ENCODE peak calls at places on chromosomes 3 and 15, in eight cellular contexts. H, U, L, W, S, T, V and E are unnamed samples. For H3K27me3, the result is how much of the 10 kb centered on the place peaks cover.

GRCh38 chr3:183553263-183554026 is 2.1 kb downstream of the KLHL6 start:
- DNase-seq in U (no peak), L (no peak), S (peak), W (no peak), V (no peak), H (no peak), T (no peak), E (no peak)

GRCh38 chr3:105868745-105869530 is at the start of gene CBLB:
- DNase-seq in U (peak), T (peak), S (peak), V (peak), W (peak), L (peak), H (peak), E (peak)

GRCh38 chr3:47024932-47025331 is 45.5 kb downstream of the NBEAL2 start:
- DNase-seq in S (no peak), L (no peak), U (no peak), H (no peak), W (peak), T (no peak), V (no peak), E (peak)

GRCh38 chr15:80275946-80276345 is 23.9 kb upstream of the CTXND1 start:
- DNase-seq in L (no peak), V (no peak), S (no peak), H (no peak), W (peak), T (no peak), U (no peak), E (no peak)

GRCh38 chr3:45567730-45568172 is 26.8 kb upstream of the LIMD1 start:
- DNase-seq in U (peak), L (no peak), T (no peak), H (no peak), S (peak), V (no peak), W (no peak), E (peak)

GRCh38 chr3:194205675-194206133 is 69.8 kb downstream of the HES1 start:
- DNase-seq in U (no peak), L (no peak), W (peak), T (no peak), V (peak), S (no peak), H (peak), E (peak)

GRCh38 chr3:49357466-49358216 is 512 bp downstream of the GPX1 start:
- DNase-seq in U (peak), W (peak), S (peak), V (peak), T (peak), H (peak), L (peak), E (peak)

GRCh38 chr3:172787746-172788145 is 37.2 kb downstream of the ECT2 start:
- DNase-seq in L (no peak), W (peak), V (no peak), U (no peak), T (no peak), H (no peak), S (no peak), E (no peak)

GRCh38 chr3:68088216-68088615 is 433.8 kb upstream of the SUCLG2 start:
- DNase-seq in T (no peak), S (no peak), H (no peak), V (no peak), L (no peak), U (no peak), W (no peak), E (no peak)

GRCh38 chr3:39414421-39414907 is 7.9 kb downstream of the RPSA start:
- DNase-seq in T (no peak), S (no peak), H (no peak), W (no peak), V (no peak), U (peak), L (no peak), E (peak)

GRCh38 chr15:85646538-85647091 is 148.1 kb downstream of the KLHL25 start:
- DNase-seq in S (no peak), U (no peak), T (no peak), V (no peak), H (no peak), W (peak), L (no peak), E (no peak)

GRCh38 chr3:74302274-74302673 is 312.2 kb downstream of the CNTN3 start:
- DNase-seq in T (no peak), H (no peak), W (no peak), V (no peak), S (no peak), L (no peak), U (no peak), E (no peak)

GRCh38 chr15:76336254-76337046 is at the start of gene ISL2:
- DNase-seq in W (peak), V (no peak), L (peak), U (no peak), S (peak), T (peak), H (peak), E (peak)

GRCh38 chr3:195522254-195523023 is 20.7 kb downstream of the PPP1R2 start:
- DNase-seq in L (no peak), W (no peak), T (no peak), S (no peak), H (peak), V (peak), U (no peak), E (no peak)

GRCh38 chr3:170780471-170780870 is 89.5 kb downstream of the RPL22L1 start:
- DNase-seq in L (no peak), T (no peak), H (no peak), S (no peak), U (no peak), V (no peak), W (no peak), E (no peak)

GRCh38 chr3:148006508-148006907 is 597.3 kb downstream of the ZIC1 start:
- DNase-seq in T (no peak), U (no peak), H (peak), V (no peak), W (peak), L (no peak), S (no peak), E (peak)

GRCh38 chr3:138668107-138668506 is 59.5 kb downstream of the FAIM start:
- DNase-seq in V (no peak), T (no peak), W (no peak), L (no peak), U (no peak), S (no peak), H (no peak), E (no peak)

GRCh38 chr3:175308105-175308504 is 449.0 kb downstream of the NAALADL2 start:
- DNase-seq in V (no peak), W (no peak), H (no peak), L (no peak), U (no peak), S (no peak), T (no peak), E (no peak)

GRCh38 chr3:52770581-52771333 is at the start of gene NEK4:
- DNase-seq in L (peak), S (peak), W (peak), V (peak), H (peak), U (peak), T (peak), E (peak)
- TF ChIP-seq CTCF in L (no peak), S (no peak), W (no peak), V (no peak), H (no peak), U (no peak), T (no peak), E (peak)

GRCh38 chr3:152317184-152317583 is 48.5 kb downstream of the MBNL1 start:
- DNase-seq in S (no peak), U (no peak), W (no peak), L (no peak), H (no peak), T (no peak), V (peak), E (no peak)

GRCh38 chr3:152320201-152320617 is 51.5 kb downstream of the MBNL1 start:
- DNase-seq in S (no peak), W (peak), T (no peak), H (no peak), U (no peak), L (no peak), V (no peak), E (no peak)

GRCh38 chr3:152319256-152319655 is 50.5 kb downstream of the MBNL1 start:
- DNase-seq in W (peak), S (no peak), V (peak), L (no peak), H (no peak), T (no peak), U (no peak), E (no peak)

GRCh38 chr3:152317956-152318355 is 49.2 kb downstream of the MBNL1 start:
- DNase-seq in S (no peak), U (no peak), T (no peak), V (no peak), H (no peak), W (peak), L (no peak), E (no peak)

DNA sequence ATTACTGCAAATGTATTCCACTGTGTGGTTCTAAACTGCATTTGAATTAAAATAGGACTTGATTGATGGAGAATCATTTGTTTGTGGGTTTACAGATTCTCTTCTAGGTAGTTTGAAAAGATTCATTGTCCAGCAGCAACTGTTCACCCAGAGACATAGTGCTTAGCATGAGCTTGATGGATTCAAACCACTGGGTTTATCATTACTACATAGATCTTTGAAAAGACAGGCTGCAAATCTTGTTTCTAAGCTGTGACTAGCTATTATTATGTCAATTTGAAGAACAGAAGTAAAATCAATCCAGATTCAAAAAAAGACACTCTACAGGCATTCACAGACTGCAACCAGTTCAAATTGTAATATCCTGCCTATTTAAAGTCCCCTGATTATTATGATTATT is 49.8 kb downstream of the MBNL1 start:
- DNase-seq in V (peak), H (no peak), W (no peak), L (no peak), S (no peak), T (no peak), U (no peak), E (no peak)
- H3K27me3 ChIP-seq in V (under half), H (under half), W (under half), L (under half), S (under half), T (under half), U (under half), E (under half)

GRCh38 chr3:83457516-83457915 is 1501.3 kb upstream of the CADM2 start:
- DNase-seq in U (no peak), T (no peak), V (no peak), L (no peak), H (no peak), S (no peak), W (peak), E (no peak)

GRCh38 chr3:83454353-83454752 is 1504.4 kb upstream of the CADM2 start:
- DNase-seq in L (no peak), V (no peak), T (no peak), U (no peak), W (no peak), S (no peak), H (no peak), E (peak)

DNA sequence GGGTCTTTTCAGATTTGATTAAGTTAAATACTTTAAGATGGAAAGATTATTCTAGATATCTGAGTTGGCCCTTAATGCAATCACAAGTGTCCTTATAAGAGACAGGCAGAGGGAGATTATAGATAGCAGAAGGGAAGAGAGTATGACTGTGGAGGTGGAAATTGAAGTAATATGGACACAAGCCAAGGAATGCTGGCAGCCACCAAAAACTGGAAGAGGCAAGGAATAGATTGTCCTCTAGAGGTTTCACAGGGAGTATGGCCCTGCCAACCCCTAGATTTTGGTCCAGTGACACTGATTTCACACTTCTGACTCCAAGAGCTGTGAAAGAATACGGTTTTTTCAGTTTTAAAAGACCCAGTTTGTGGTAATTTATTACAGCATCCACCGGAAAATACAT is 1498.7 kb upstream of the CADM2 start:
- DNase-seq in W (peak), S (no peak), U (peak), V (no peak), H (no peak), L (no peak), T (no peak), E (no peak)
- H3K27ac ChIP-seq in W (no peak), S (no peak), U (no peak), V (no peak), H (no peak), L (no peak), T (no peak), E (no peak)

GRCh38 chr3:61631108-61631769 is 69.9 kb downstream of the PTPRG start:
- DNase-seq in T (no peak), U (no peak), W (no peak), V (no peak), H (no peak), L (no peak), S (no peak), E (no peak)
- TF ChIP-seq CTCF in T (no peak), U (no peak), W (no peak), V (no peak), H (peak), L (no peak), S (no peak), E (peak)

GRCh38 chr3:126181398-126181725 is 976 bp upstream of the ALDH1L1 start:
- DNase-seq in U (peak), L (no peak), W (no peak), T (no peak), H (peak), V (peak), S (no peak), E (no peak)

GRCh38 chr3:126184465-126185000 is 4.1 kb upstream of the ALDH1L1 start:
- DNase-seq in V (no peak), W (no peak), S (no peak), H (no peak), L (no peak), T (no peak), U (no peak), E (no peak)

GRCh38 chr3:126179825-126180476 is 435 bp downstream of the ALDH1L1 start:
- DNase-seq in H (peak), T (no peak), V (peak), W (no peak), U (peak), S (no peak), L (peak), E (peak)

GRCh38 chr3:126186271-126186670 is 5.9 kb upstream of the ALDH1L1 start:
- DNase-seq in U (no peak), V (no peak), S (no peak), T (no peak), H (no peak), L (no peak), W (no peak), E (no peak)

GRCh38 chr3:126180477-126181397 is at the start of gene ALDH1L1:
- DNase-seq in S (peak), V (peak), T (peak), H (peak), L (peak), U (peak), W (peak), E (peak)
- H3K27me3 ChIP-seq in S (under half), V (under half), T (under half), H (under half), L (under half), U (under half), W (under half), E (half or more)

DNA sequence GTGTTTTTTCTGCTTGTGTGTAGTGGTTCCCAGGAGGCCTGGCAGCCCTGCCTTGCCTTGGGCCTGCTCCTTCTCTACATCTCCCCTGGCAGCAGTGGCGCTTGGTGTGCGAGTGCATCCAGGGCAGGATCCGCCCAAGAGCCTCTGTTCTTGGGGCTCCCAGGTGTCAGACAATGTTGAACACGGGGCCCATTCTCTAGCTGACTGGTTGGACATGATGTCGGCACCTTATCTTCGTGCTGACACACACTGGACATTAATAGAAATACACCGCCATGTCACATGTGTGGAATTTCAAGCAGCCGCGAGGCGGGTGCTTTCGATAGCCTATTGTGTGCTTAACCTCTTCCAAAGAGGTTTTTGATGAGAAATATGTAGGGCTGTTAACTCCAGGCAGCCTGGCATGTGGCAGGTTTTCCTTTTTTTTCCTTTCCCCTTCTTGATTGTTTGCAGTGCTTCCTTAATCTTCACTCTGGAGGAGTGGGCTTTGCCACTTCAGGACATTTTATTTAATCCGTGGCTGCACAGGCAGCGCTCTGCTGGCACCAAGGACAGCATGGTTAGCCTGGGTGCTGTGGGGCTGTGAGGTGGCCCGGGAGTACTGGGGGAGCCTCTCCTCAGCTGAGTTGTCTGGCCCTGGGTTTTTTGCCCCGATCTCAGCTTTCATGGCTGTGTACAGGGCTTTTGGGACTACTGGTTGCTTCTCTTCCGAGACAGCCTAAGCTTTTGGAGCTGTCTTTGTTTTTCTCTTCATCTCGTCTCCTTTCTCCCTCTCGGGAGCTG is 42.5 kb downstream of the CHCHD6 start:
- DNase-seq in H (no peak), T (peak), S (no peak), V (no peak), L (no peak), U (peak), W (peak), E (peak)
- H3K27ac ChIP-seq in H (no peak), T (peak), S (no peak), V (no peak), L (peak), U (peak), W (no peak), E (no peak)

GRCh38 chr15:66481107-66481856 is 16.3 kb downstream of the SNAPC5 start:
- DNase-seq in T (no peak), H (no peak), V (peak), L (no peak), S (no peak), W (peak), U (no peak), E (no peak)
- TF ChIP-seq CTCF in T (no peak), H (no peak), V (no peak), L (no peak), S (no peak), W (no peak), U (no peak), E (peak)